ENCODE peak calls at places on chromosomes 5 and 9, in seven cellular contexts. Q, H, Z, F, N, S and I are unnamed samples.
A peak's percentile ranks its signal among the peaks of the same experiment; 100 is the strongest.

GRCh38 chr5:105754056-105754455 is 1916.7 kb downstream of the EFNA5 start:
- DNase-seq in Q (peak; percentile 4), H (no peak), Z (peak; percentile 12), F (no peak), N (no peak), S (no peak), I (no peak)

GRCh38 chr9:6239048-6239461 is 23.4 kb downstream of the IL33 start:
- DNase-seq in Q (no peak), H (no peak), Z (peak; percentile 38), F (no peak), N (no peak), S (no peak), I (no peak)

GRCh38 chr9:127785933-127786772 is at the start of gene CDK9:
- DNase-seq in Q (peak; percentile 97), H (peak; percentile 93), Z (peak; percentile 81), F (peak; percentile 96), N (peak; percentile 91), S (peak; percentile 87), I (peak; percentile 80)

GRCh38 chr5:11903121-11903613 is 1.1 kb downstream of the CTNND2 start:
- DNase-seq in Q (peak; percentile 62), H (peak; percentile 16), Z (no peak), F (no peak), N (peak; percentile 44), S (no peak), I (no peak)

GRCh38 chr9:16704489-16705111 is 165.9 kb downstream of the BNC2 start:
- DNase-seq in Q (peak; percentile 43), H (peak; percentile 53), Z (peak; percentile 80), F (no peak), N (no peak), S (no peak), I (peak; percentile 65)

GRCh38 chr5:80002677-80003076 is 11.6 kb upstream of the MTX3 start:
- DNase-seq in Q (no peak), H (no peak), Z (no peak), F (no peak), N (no peak), S (no peak), I (no peak)

GRCh38 chr9:20205821-20206220 is 416.5 kb downstream of the MLLT3 start:
- DNase-seq in Q (no peak), H (no peak), Z (peak; percentile 5), F (no peak), N (no peak), S (no peak), I (no peak)

GRCh38 chr5:10354048-10354872 is 765 bp downstream of the MARCHF6 start:
- DNase-seq in Q (peak; percentile 63), H (peak; percentile 54), Z (peak; percentile 50), F (peak; percentile 65), N (no peak), S (peak; percentile 78), I (peak; percentile 41)

GRCh38 chr9:97632406-97632991 is 669 bp downstream of the TSTD2 start:
- DNase-seq in Q (peak; percentile 84), H (no peak), Z (peak; percentile 84), F (peak; percentile 65), N (no peak), S (no peak), I (peak; percentile 68)

GRCh38 chr5:84861306-84861705 is 476.6 kb upstream of the EDIL3 start:
- DNase-seq in Q (no peak), H (no peak), Z (peak; percentile 7), F (no peak), N (no peak), S (no peak), I (peak; percentile 9)

GRCh38 chr5:3698412-3698811 is 102.8 kb downstream of the IRX1 start:
- DNase-seq in Q (no peak), H (no peak), Z (no peak), F (no peak), N (no peak), S (no peak), I (no peak)

GRCh38 chr5:34625246-34625645 is 30.9 kb upstream of the RAI14 start:
- DNase-seq in Q (no peak), H (no peak), Z (no peak), F (no peak), N (no peak), S (no peak), I (no peak)

GRCh38 chr5:55241756-55242155 is 8.3 kb upstream of the CCNO start:
- DNase-seq in Q (no peak), H (no peak), Z (no peak), F (no peak), N (no peak), S (no peak), I (no peak)

DNA sequence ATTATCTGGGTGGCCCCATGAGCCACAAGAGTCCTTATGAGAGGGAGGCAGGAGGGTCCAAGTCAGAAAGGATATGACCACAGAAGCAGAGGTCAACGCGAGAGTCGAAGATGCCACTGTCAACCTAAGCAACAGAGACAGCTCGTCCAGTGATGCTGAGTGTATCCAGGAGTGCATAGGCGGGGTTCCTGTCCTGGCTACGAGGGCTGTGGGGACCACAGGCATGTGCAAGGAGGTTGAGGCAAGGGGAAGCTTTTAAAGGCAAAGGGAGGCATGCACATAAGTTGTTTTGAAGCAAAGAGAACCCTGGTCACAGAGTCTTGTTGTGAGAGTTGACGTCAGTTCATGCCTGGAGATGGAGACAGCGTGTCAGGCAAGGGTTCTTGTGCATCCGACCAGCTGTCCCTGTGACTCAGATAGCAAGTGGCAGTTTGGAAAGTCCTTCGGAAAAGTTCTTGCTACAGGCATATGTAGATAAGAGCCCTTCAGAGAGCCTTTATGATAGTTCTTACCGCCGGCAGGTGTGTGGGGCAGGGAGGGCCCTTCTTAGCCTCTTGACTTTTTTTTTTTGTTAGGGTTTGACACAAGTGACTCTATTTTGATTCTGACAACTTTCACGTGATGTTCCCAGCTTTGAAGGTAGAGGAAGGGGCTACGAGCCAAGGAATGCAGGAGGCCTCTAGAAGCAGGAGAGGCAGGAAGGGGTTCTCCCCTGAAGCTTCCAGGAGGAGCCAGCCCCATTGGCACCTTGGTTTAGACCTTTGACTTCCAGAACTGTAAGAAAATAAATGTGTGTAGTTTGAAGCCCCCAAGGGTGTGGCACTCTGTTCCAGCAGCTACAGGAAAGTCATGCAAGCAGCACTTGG is 66.0 kb upstream of the FCN1 start:
- DNase-seq in Q (no peak), H (no peak), Z (no peak), F (peak; percentile 7), N (no peak), S (no peak), I (no peak)
- TF ChIP-seq CTCF in Q (no peak), H (no peak), Z (no peak), F (no peak), N (no peak), S (no peak), I (no peak)

GRCh38 chr5:82274343-82275266 is 3.5 kb downstream of the RPS23 start:
- DNase-seq in Q (no peak), H (peak; percentile 25), Z (no peak), F (no peak), N (no peak), S (peak; percentile 44), I (no peak)
- H3K4me3 ChIP-seq in Q (no peak overlapping the region), H (no peak overlapping the region), Z (no peak overlapping the region), F (no peak overlapping the region), N (no peak overlapping the region), S (no peak overlapping the region), I (no peak overlapping the region)

DNA sequence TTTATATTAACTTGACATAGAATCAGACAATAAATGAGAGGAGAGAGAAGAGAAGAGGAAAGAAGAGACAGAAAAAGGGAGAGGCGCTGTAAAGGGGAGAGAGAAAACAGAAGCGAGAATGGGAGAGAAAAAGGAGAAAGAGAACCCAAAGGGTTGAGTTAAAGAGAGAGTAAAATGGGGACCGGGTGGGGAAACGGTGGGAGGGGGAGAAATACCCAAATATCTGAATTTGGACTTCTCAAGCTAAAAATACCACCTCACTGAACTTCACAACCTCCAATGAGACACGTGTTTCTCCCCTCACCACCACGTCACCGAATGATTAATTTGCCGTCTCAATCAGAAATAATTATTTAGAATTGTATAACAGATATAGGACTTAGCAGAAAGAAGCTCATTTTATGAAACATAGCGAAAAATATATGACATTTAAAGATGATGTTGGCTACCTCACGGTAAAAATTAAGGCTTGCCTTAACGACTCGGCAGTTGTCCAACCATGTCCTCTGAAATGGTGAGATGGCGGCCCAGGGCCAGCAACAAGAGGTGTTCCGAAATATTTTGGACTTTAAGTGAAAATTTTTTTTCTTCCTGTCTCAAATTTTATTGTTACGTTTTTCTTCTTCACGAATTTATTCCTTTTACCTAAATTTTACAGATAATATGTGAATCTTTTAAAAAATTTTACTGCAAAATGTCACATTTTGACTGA is 204.0 kb downstream of the MEF2C start:
- DNase-seq in Q (no peak), H (no peak), Z (no peak), F (no peak), N (no peak), S (no peak), I (no peak)
- H3K27me3 ChIP-seq in Q (peaks cover 100% of the 10 kb centered on the region), H (no peaks in the 10 kb centered on the region), Z (peaks cover 77% of the 10 kb centered on the region), F (peaks cover 4% of the 10 kb centered on the region), N (no peaks in the 10 kb centered on the region), S (peaks cover 26% of the 10 kb centered on the region), I (peaks cover 95% of the 10 kb centered on the region)

DNA sequence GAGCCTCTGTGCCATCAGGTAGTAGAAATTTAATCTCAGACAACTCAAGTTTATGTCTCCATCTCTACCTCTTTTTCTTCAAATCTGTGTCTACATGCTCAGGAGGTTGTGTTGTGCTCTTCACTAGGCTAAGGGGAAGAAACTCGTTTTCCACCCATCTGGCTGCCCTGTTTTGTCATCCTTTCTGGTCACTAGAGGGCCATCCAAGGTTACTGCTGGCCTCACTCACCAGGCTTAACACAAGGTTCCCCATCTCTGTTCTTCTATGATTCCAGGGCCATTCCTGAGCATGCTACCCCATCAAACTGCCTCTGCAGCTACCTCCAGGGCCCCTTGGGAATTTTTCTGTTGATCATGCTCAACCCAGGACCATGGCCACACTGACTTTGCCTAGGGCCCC is 213.3 kb upstream of the FBXL7 start:
- DNase-seq in Q (peak; percentile 27), H (peak; percentile 24), Z (no peak), F (no peak), N (peak; percentile 38), S (no peak), I (no peak)
- TF ChIP-seq CTCF in Q (peak; percentile 40), H (no peak), Z (no peak), F (no peak), N (peak; percentile 41), S (no peak), I (peak; percentile 21)